ENCODE peak calls at places on chromosomes 2 and 18, in ten cellular contexts. One of them, this sample, is unnamed.

GRCh38 chr2:69241039-69241586 is 145.9 kb downstream of the GFPT1 start:
- DNase-seq in tibial nerve: no peak
- DNase-seq in transverse colon: no peak
- DNase-seq in ovary: no peak
- DNase-seq in A549: no peak
- DNase-seq in sigmoid colon: no peak
- DNase-seq in suprapubic skin: no peak
- DNase-seq in HepG2: no peak
- DNase-seq in H1: no peak
- DNase-seq in SK-N-SH: no peak
- DNase-seq in this sample: no peak

GRCh38 chr2:140154271-140154670 is 1374.1 kb upstream of the NXPH2 start:
- DNase-seq in tibial nerve: no peak
- DNase-seq in transverse colon: no peak
- DNase-seq in ovary: no peak
- DNase-seq in A549: no peak
- DNase-seq in sigmoid colon: no peak
- DNase-seq in suprapubic skin: no peak
- DNase-seq in HepG2: no peak
- DNase-seq in H1: peak
- DNase-seq in SK-N-SH: no peak
- DNase-seq in this sample: no peak

GRCh38 chr2:232444409-232445148 is 11.4 kb upstream of the ALPI start:
- DNase-seq in tibial nerve: no peak
- DNase-seq in transverse colon: peak
- DNase-seq in ovary: no peak
- DNase-seq in A549: peak
- DNase-seq in sigmoid colon: no peak
- DNase-seq in suprapubic skin: no peak
- DNase-seq in HepG2: peak
- DNase-seq in H1: peak
- DNase-seq in SK-N-SH: peak
- DNase-seq in this sample: peak

GRCh38 chr2:79292936-79293335 is 133.4 kb upstream of the REG3A start:
- DNase-seq in tibial nerve: no peak
- DNase-seq in transverse colon: no peak
- DNase-seq in ovary: no peak
- DNase-seq in A549: no peak
- DNase-seq in sigmoid colon: no peak
- DNase-seq in suprapubic skin: no peak
- DNase-seq in HepG2: no peak
- DNase-seq in H1: no peak
- DNase-seq in SK-N-SH: no peak
- DNase-seq in this sample: no peak

GRCh38 chr18:9101730-9102390 is 639 bp upstream of the NDUFV2 start:
- DNase-seq in tibial nerve: no peak
- DNase-seq in transverse colon: no peak
- DNase-seq in ovary: no peak
- DNase-seq in A549: peak
- DNase-seq in sigmoid colon: no peak
- DNase-seq in suprapubic skin: no peak
- DNase-seq in HepG2: peak
- DNase-seq in H1: no peak
- DNase-seq in SK-N-SH: peak
- DNase-seq in this sample: no peak

GRCh38 chr2:28588231-28588725 is 92.4 kb downstream of the PLB1 start:
- DNase-seq in tibial nerve: no peak
- DNase-seq in transverse colon: no peak
- DNase-seq in ovary: no peak
- DNase-seq in A549: no peak
- DNase-seq in sigmoid colon: peak
- DNase-seq in suprapubic skin: no peak
- DNase-seq in HepG2: no peak
- DNase-seq in H1: no peak
- DNase-seq in SK-N-SH: no peak
- DNase-seq in this sample: no peak

GRCh38 chr2:61770746-61771145 is 83.1 kb downstream of the FAM161A start:
- DNase-seq in tibial nerve: no peak
- DNase-seq in transverse colon: no peak
- DNase-seq in ovary: no peak
- DNase-seq in A549: peak
- DNase-seq in sigmoid colon: no peak
- DNase-seq in suprapubic skin: no peak
- DNase-seq in HepG2: no peak
- DNase-seq in H1: no peak
- DNase-seq in SK-N-SH: no peak
- DNase-seq in this sample: peak

GRCh38 chr2:1743396-1744150 is 742 bp downstream of the PXDN start:
- DNase-seq in tibial nerve: no peak
- DNase-seq in transverse colon: no peak
- DNase-seq in ovary: peak
- DNase-seq in A549: no peak
- DNase-seq in sigmoid colon: peak
- DNase-seq in suprapubic skin: peak
- DNase-seq in HepG2: no peak
- DNase-seq in H1: peak
- DNase-seq in SK-N-SH: peak
- DNase-seq in this sample: no peak

GRCh38 chr2:112312821-112313220 is 37.4 kb downstream of the ZC3H6 start:
- DNase-seq in tibial nerve: no peak
- DNase-seq in transverse colon: no peak
- DNase-seq in ovary: no peak
- DNase-seq in A549: no peak
- DNase-seq in sigmoid colon: no peak
- DNase-seq in suprapubic skin: no peak
- DNase-seq in HepG2: no peak
- DNase-seq in H1: no peak
- DNase-seq in SK-N-SH: no peak
- DNase-seq in this sample: no peak

GRCh38 chr2:10518470-10519060 is 70.4 kb upstream of the ODC1 start:
- DNase-seq in tibial nerve: no peak
- DNase-seq in transverse colon: no peak
- DNase-seq in ovary: no peak
- DNase-seq in A549: no peak
- DNase-seq in sigmoid colon: peak
- DNase-seq in suprapubic skin: no peak
- DNase-seq in HepG2: no peak
- DNase-seq in H1: no peak
- DNase-seq in SK-N-SH: no peak
- DNase-seq in this sample: no peak

GRCh38 chr2:13056259-13056843 is 339.6 kb downstream of the TRIB2 start:
- DNase-seq in tibial nerve: no peak
- DNase-seq in transverse colon: no peak
- DNase-seq in ovary: no peak
- DNase-seq in A549: no peak
- DNase-seq in sigmoid colon: no peak
- DNase-seq in suprapubic skin: no peak
- DNase-seq in HepG2: no peak
- DNase-seq in H1: no peak
- DNase-seq in SK-N-SH: peak
- DNase-seq in this sample: no peak
- TF ChIP-seq EP300 in tibial nerve: no peak
- TF ChIP-seq EP300 in transverse colon: no peak
- TF ChIP-seq EP300 in ovary: no peak
- TF ChIP-seq EP300 in A549: no peak
- TF ChIP-seq EP300 in sigmoid colon: no peak
- TF ChIP-seq EP300 in suprapubic skin: no peak
- TF ChIP-seq EP300 in HepG2: no peak
- TF ChIP-seq EP300 in H1: no peak
- TF ChIP-seq EP300 in SK-N-SH: no peak
- TF ChIP-seq EP300 in this sample: no peak

GRCh38 chr2:20488136-20488705 is 41.3 kb downstream of the RHOB start:
- DNase-seq in tibial nerve: no peak
- DNase-seq in transverse colon: no peak
- DNase-seq in ovary: no peak
- DNase-seq in A549: no peak
- DNase-seq in sigmoid colon: peak
- DNase-seq in suprapubic skin: peak
- DNase-seq in HepG2: no peak
- DNase-seq in H1: no peak
- DNase-seq in SK-N-SH: no peak
- DNase-seq in this sample: peak

GRCh38 chr2:20487392-20488135 is 40.7 kb downstream of the RHOB start:
- DNase-seq in tibial nerve: no peak
- DNase-seq in transverse colon: no peak
- DNase-seq in ovary: no peak
- DNase-seq in A549: no peak
- DNase-seq in sigmoid colon: peak
- DNase-seq in suprapubic skin: peak
- DNase-seq in HepG2: no peak
- DNase-seq in H1: peak
- DNase-seq in SK-N-SH: peak
- DNase-seq in this sample: peak

GRCh38 chr2:20490300-20491181 is 43.7 kb downstream of the RHOB start:
- DNase-seq in tibial nerve: peak
- DNase-seq in transverse colon: peak
- DNase-seq in ovary: peak
- DNase-seq in A549: peak
- DNase-seq in sigmoid colon: peak
- DNase-seq in suprapubic skin: peak
- DNase-seq in HepG2: no peak
- DNase-seq in H1: no peak
- DNase-seq in SK-N-SH: no peak
- DNase-seq in this sample: no peak

GRCh38 chr2:20487030-20487391 is 40.1 kb downstream of the RHOB start:
- DNase-seq in tibial nerve: no peak
- DNase-seq in transverse colon: no peak
- DNase-seq in ovary: no peak
- DNase-seq in A549: no peak
- DNase-seq in sigmoid colon: peak
- DNase-seq in suprapubic skin: no peak
- DNase-seq in HepG2: no peak
- DNase-seq in H1: no peak
- DNase-seq in SK-N-SH: peak
- DNase-seq in this sample: peak

GRCh38 chr2:20488782-20489181 is 41.9 kb downstream of the RHOB start:
- DNase-seq in tibial nerve: no peak
- DNase-seq in transverse colon: no peak
- DNase-seq in ovary: no peak
- DNase-seq in A549: no peak
- DNase-seq in sigmoid colon: peak
- DNase-seq in suprapubic skin: peak
- DNase-seq in HepG2: no peak
- DNase-seq in H1: no peak
- DNase-seq in SK-N-SH: no peak
- DNase-seq in this sample: no peak
- TF ChIP-seq EP300 in tibial nerve: no peak
- TF ChIP-seq EP300 in transverse colon: no peak
- TF ChIP-seq EP300 in ovary: no peak
- TF ChIP-seq EP300 in A549: no peak
- TF ChIP-seq EP300 in sigmoid colon: no peak
- TF ChIP-seq EP300 in suprapubic skin: no peak
- TF ChIP-seq EP300 in HepG2: no peak
- TF ChIP-seq EP300 in H1: no peak
- TF ChIP-seq EP300 in SK-N-SH: no peak
- TF ChIP-seq EP300 in this sample: no peak

GRCh38 chr18:45046961-45047360 is 366.3 kb downstream of the SETBP1 start:
- DNase-seq in tibial nerve: no peak
- DNase-seq in transverse colon: no peak
- DNase-seq in ovary: no peak
- DNase-seq in A549: no peak
- DNase-seq in sigmoid colon: no peak
- DNase-seq in suprapubic skin: no peak
- DNase-seq in HepG2: no peak
- DNase-seq in H1: no peak
- DNase-seq in SK-N-SH: no peak
- DNase-seq in this sample: no peak
- TF ChIP-seq EP300 in tibial nerve: no peak
- TF ChIP-seq EP300 in transverse colon: no peak
- TF ChIP-seq EP300 in ovary: no peak
- TF ChIP-seq EP300 in A549: no peak
- TF ChIP-seq EP300 in sigmoid colon: no peak
- TF ChIP-seq EP300 in suprapubic skin: no peak
- TF ChIP-seq EP300 in HepG2: no peak
- TF ChIP-seq EP300 in H1: no peak
- TF ChIP-seq EP300 in SK-N-SH: no peak
- TF ChIP-seq EP300 in this sample: no peak

GRCh38 chr2:224925066-224925821 is 117.0 kb downstream of the DOCK10 start:
- DNase-seq in tibial nerve: no peak
- DNase-seq in transverse colon: no peak
- DNase-seq in ovary: no peak
- DNase-seq in A549: no peak
- DNase-seq in sigmoid colon: no peak
- DNase-seq in suprapubic skin: no peak
- DNase-seq in HepG2: no peak
- DNase-seq in H1: no peak
- DNase-seq in SK-N-SH: no peak
- DNase-seq in this sample: no peak

GRCh38 chr2:224925822-224926124 is 116.5 kb downstream of the DOCK10 start:
- DNase-seq in tibial nerve: no peak
- DNase-seq in transverse colon: no peak
- DNase-seq in ovary: no peak
- DNase-seq in A549: no peak
- DNase-seq in sigmoid colon: no peak
- DNase-seq in suprapubic skin: no peak
- DNase-seq in HepG2: no peak
- DNase-seq in H1: no peak
- DNase-seq in SK-N-SH: no peak
- DNase-seq in this sample: no peak

GRCh38 chr2:224918626-224919471 is 123.4 kb downstream of the DOCK10 start:
- DNase-seq in tibial nerve: no peak
- DNase-seq in transverse colon: no peak
- DNase-seq in ovary: no peak
- DNase-seq in A549: no peak
- DNase-seq in sigmoid colon: no peak
- DNase-seq in suprapubic skin: no peak
- DNase-seq in HepG2: no peak
- DNase-seq in H1: no peak
- DNase-seq in SK-N-SH: no peak
- DNase-seq in this sample: no peak

GRCh38 chr2:224919472-224920110 is 122.7 kb downstream of the DOCK10 start:
- DNase-seq in tibial nerve: no peak
- DNase-seq in transverse colon: no peak
- DNase-seq in ovary: no peak
- DNase-seq in A549: no peak
- DNase-seq in sigmoid colon: no peak
- DNase-seq in suprapubic skin: no peak
- DNase-seq in HepG2: no peak
- DNase-seq in H1: no peak
- DNase-seq in SK-N-SH: no peak
- DNase-seq in this sample: no peak

DNA sequence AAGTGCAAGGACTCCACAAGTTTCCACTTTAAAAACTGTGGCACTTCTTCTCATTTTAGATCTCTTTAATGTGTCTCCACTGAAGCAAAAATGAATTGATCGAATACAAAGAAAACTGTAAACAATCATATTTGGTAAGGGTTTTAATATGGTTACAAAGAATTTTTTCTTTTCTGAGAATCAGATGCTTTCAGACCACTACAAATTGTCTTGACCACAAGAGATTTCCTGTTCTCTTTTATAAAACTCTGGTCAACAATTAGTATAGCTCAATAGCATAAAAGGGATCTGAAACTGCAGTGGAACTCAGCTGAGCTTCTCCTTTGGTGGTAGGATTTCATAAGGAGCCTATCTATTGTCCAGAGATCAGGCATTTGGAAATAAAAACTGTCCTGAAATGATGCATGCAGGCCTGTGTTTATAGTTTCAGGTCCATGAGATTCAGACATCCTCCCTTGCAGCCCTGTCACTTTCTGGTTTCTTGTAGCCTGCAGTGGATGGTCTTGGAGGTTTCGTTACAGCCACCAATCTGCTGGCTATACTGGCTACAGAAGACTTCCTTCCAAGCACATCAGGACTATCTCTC is 120.0 kb downstream of the DOCK10 start:
- DNase-seq in tibial nerve: no peak
- DNase-seq in transverse colon: no peak
- DNase-seq in ovary: no peak
- DNase-seq in A549: no peak
- DNase-seq in sigmoid colon: no peak
- DNase-seq in suprapubic skin: no peak
- DNase-seq in HepG2: no peak
- DNase-seq in H1: no peak
- DNase-seq in SK-N-SH: no peak
- DNase-seq in this sample: no peak
- TF ChIP-seq EP300 in tibial nerve: peak
- TF ChIP-seq EP300 in transverse colon: no peak
- TF ChIP-seq EP300 in ovary: no peak
- TF ChIP-seq EP300 in A549: no peak
- TF ChIP-seq EP300 in sigmoid colon: no peak
- TF ChIP-seq EP300 in suprapubic skin: no peak
- TF ChIP-seq EP300 in HepG2: no peak
- TF ChIP-seq EP300 in H1: no peak
- TF ChIP-seq EP300 in SK-N-SH: no peak
- TF ChIP-seq EP300 in this sample: no peak